ENCODE peak calls at places on chromosomes 4 and X, in four cellular contexts. K is right lobe of liver, E is bronchial epithelial cell, T is GM06990. L is an unnamed sample.

GRCh38 chr4:56979674-56980073 is 978 bp downstream of the POLR2B start:
- DNase-seq in E (peak), K (no peak), T (no peak), L (no peak)

GRCh38 chr4:67634741-67635140 is 66.2 kb downstream of the UBA6 start:
- DNase-seq in K (no peak), E (no peak), T (no peak), L (no peak)

GRCh38 chr4:138330531-138330930 is 88.4 kb upstream of the SLC7A11 start:
- DNase-seq in T (no peak), E (no peak), K (no peak), L (no peak)

GRCh38 chrX:78710146-78710545 is 37.4 kb upstream of the LPAR4 start:
- DNase-seq in K (no peak), T (peak), E (no peak), L (no peak)

GRCh38 chr4:5399790-5400421 is 308.5 kb downstream of the EVC2 start:
- DNase-seq in K (no peak), T (no peak), E (peak), L (no peak)

GRCh38 chr4:43776371-43776770 is 672.2 kb downstream of the KCTD8 start:
- DNase-seq in K (no peak), E (peak), T (peak), L (no peak)

GRCh38 chrX:56783450-56783831 is 54.4 kb downstream of the NBDY start:
- DNase-seq in E (no peak), T (peak), K (peak), L (no peak)

GRCh38 chrX:47179221-47179927 is 14.3 kb upstream of the UBA1 start:
- DNase-seq in E (peak), T (no peak), K (peak), L (no peak)

GRCh38 chr4:123922847-123923246 is 526.3 kb downstream of the SPRY1 start:
- DNase-seq in K (no peak), T (no peak), E (peak), L (no peak)

GRCh38 chr4:144732584-144733130 is 86.7 kb downstream of the HHIP start:
- DNase-seq in T (no peak), K (no peak), E (peak), L (no peak)

GRCh38 chrX:65127804-65128203 is 151.6 kb upstream of the ZC4H2 start:
- DNase-seq in K (no peak), T (no peak), E (no peak), L (no peak)

GRCh38 chr4:110188113-110188512 is 10.3 kb downstream of the ELOVL6 start:
- DNase-seq in E (no peak), T (no peak), K (no peak), L (no peak)

GRCh38 chrX:8815460-8816065 is 14.4 kb upstream of the FAM9A start:
- DNase-seq in T (no peak), K (no peak), E (peak), L (peak)

GRCh38 chrX:77668391-77669237 is 117.4 kb downstream of the ATRX start:
- DNase-seq in T (no peak), K (no peak), E (peak), L (peak)

GRCh38 chr4:78560296-78560963 is 8.9 kb downstream of the ANXA3 start:
- DNase-seq in T (no peak), K (no peak), E (peak), L (no peak)

GRCh38 chr4:99078931-99079624 is 9.5 kb downstream of the ADH5 start:
- DNase-seq in E (no peak), K (no peak), T (no peak), L (no peak)

GRCh38 chrX:112612558-112612957 is 67.2 kb downstream of the LHFPL1 start:
- DNase-seq in K (no peak), T (no peak), E (no peak), L (no peak)

GRCh38 chr4:145554691-145555090 is 64.5 kb upstream of the MMAA start:
- DNase-seq in E (no peak), T (no peak), K (no peak), L (no peak)

GRCh38 chrX:119539872-119540271 is 25.3 kb downstream of the STEEP1 start:
- DNase-seq in T (no peak), E (no peak), K (no peak), L (no peak)

GRCh38 chr4:155629831-155630425 is 36.7 kb upstream of the GUCY1A1 start:
- DNase-seq in T (no peak), E (no peak), K (no peak), L (no peak)
- H3K4me3 ChIP-seq in T (no peak), E (no peak), K (no peak), L (no peak)

DNA sequence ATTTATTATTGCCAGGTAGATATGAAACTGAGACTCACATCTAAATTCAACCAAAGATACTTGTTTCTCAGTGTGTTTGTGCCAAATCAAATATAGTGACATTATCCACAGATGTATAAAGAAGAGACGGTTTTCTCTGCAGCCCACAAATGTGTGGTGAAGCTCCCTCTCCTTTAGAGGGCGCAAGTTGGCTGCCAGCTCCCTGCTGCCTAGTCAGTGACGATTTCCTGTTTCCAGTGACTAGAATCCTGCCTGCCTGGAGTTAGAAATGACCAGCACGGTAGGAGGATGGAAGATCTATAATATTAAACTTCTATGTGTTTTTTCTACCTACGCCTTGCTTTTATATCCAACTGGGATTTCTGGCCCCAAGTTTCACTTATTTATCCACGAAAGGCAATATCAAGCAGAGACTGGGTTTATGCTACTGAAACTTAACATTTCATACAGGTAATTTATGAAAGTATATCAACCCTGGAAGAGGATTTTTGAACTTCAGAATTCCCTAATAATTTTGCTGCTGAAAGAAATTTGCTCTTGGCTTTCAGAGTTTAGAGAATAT is 1793.7 kb upstream of the TENM3 start:
- DNase-seq in T (no peak), K (no peak), E (peak), L (no peak)
- TF ChIP-seq CTCF in T (peak), K (peak), E (no peak), L (no peak)

DNA sequence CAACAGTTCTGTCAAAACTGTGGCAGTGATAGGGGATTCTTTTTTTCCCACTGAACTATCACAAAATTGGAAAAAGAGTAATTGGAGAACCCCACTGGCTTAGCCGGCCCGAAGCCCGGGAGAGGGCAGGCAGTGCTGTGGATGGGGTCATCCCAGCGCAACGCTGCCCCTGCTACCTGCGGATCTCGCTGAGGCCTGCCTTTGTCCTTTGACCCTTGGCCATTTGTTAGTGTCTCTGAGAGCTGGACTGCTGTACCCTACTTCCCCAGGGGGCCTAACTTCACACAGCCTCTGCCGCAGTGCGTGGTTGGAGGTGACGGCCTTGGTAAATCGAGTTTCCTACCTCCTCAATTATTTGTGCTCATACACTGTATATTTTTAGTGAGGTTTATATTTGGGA is 43.0 kb upstream of the MSANTD1 start:
- DNase-seq in T (no peak), K (peak), E (no peak), L (no peak)
- H3K4me3 ChIP-seq in T (no peak), K (no peak), E (no peak), L (no peak)

GRCh38 chr4:136805582-136805981 is 726.7 kb downstream of the PCDH18 start:
- DNase-seq in E (no peak), K (no peak), T (no peak), L (no peak)

GRCh38 chr4:136803430-136803829 is 728.9 kb downstream of the PCDH18 start:
- DNase-seq in E (no peak), K (no peak), T (no peak), L (no peak)
- TF ChIP-seq CTCF in E (no peak), K (no peak), T (no peak), L (no peak)

GRCh38 chrX:6184900-6185515 is 43.7 kb downstream of the NLGN4X start:
- DNase-seq in K (no peak), T (no peak), E (peak), L (no peak)

DNA sequence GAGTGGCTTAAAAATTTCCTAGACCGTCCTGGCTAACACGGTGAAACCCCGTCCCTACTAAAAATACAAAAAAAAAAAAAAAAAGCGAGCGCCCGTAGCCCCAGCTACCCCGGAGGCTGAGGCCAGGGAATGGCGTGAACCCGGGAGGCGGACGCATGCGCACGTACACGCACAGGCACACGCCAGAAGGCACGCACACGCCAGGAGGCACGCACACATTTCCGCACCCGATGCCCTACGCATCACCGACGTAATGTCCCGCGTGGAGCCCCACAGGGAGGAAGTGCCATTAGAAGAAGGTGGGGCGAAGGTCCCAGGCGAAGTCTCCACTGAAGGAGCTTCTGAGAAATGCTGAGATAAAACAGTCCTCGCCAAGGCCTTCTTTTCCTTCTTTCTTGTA is 41.4 kb downstream of the NLGN4X start:
- DNase-seq in T (no peak), K (no peak), E (no peak), L (no peak)
- H3K4me3 ChIP-seq in T (no peak), K (no peak), E (no peak), L (no peak)

DNA sequence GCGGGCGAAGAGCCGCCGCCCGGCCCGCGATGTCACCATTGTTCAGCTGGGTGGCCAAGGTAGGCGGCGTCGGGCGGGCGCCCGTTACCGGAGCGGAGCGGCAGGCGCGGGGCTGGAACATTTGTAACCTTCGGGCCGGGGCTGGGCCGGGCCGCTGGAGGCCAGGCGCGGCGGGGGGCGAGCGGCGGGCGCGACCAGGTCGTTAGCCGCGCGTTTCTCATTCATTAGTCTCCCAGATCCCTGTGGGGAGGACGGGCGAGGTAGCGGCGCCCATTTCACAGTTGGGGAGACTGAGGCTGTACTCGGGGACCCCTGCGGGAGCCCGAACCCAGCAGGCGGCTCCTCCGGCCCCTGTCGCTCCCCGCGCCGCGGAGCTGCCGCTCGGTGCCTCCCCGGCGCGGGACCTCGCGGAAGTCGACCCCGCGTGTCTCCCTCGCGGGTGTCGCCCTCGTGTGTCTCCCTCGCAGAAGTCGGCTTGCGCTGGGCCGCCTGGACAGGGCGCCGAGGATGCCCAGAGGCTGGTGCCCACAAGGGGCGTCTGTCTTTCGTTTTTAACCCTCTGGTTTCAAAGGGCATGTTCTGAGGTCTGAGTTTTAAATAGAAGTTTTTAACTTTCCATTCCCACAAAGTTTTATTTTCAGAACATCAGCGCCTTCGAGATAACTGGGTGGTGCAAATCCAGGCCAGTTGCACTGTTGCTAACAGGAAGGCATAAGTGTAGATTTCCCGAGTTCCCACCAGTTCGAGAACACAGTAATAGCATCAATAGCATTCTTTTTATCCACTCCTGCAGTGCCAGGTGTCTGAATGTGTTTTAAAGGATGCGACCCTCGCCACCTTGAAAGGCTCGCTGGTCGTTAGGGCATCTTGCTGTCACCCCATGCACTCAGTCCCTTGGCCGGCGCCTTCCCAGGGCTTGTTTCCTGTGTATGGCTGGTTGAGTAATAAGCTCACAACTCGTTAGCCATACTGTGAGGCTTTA is 17.6 kb downstream of the PTTG2 start:
- DNase-seq in E (peak), T (peak), K (peak), L (no peak)
- TF ChIP-seq CTCF in E (peak), T (peak), K (peak), L (peak)

DNA sequence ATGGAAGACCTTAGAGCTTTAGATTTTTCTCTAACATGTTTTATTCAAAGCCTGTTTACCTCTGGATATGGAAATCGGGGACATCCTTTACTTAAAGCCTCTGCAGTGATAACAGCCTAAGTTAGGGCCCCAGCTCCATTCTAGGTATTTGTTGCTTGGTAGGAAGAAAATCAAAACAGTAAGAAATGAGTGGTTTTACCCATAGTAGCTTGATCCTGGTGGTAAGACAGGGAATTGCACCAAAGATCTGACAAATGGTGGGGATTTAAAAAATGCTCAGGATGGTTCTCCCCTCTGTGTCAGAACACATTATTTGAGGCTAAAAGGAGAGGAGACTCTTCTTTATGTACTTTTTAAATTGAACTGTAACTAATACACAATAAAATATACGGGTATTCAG is 52.4 kb downstream of the AFF2 start:
- DNase-seq in K (no peak), T (no peak), E (no peak), L (no peak)
- H3K4me3 ChIP-seq in K (no peak), T (no peak), E (no peak), L (no peak)

GRCh38 chrX:16474511-16474910 is 175.4 kb upstream of the S100G start:
- DNase-seq in E (no peak), T (no peak), K (no peak), L (no peak)

GRCh38 chrX:16465081-16465876 is 184.7 kb upstream of the S100G start:
- DNase-seq in E (peak), T (no peak), K (no peak), L (no peak)

GRCh38 chrX:16472345-16472744 is 177.6 kb upstream of the S100G start:
- DNase-seq in E (no peak), T (no peak), K (no peak), L (no peak)

GRCh38 chrX:16466640-16467432 is 183.1 kb upstream of the S100G start:
- DNase-seq in E (peak), T (no peak), K (no peak), L (no peak)

GRCh38 chrX:16469870-16470269 is 180.1 kb upstream of the S100G start:
- DNase-seq in T (no peak), E (no peak), K (no peak), L (no peak)
- TF ChIP-seq CTCF in T (peak), E (no peak), K (no peak), L (peak)

GRCh38 chr4:113757486-113757885 is 4.1 kb downstream of the CAMK2D start:
- DNase-seq in K (no peak), T (no peak), E (no peak), L (no peak)
- H3K4me3 ChIP-seq in K (no peak), T (no peak), E (no peak), L (no peak)

GRCh38 chr4:63717384-63717783 is 691.9 kb downstream of the TECRL start:
- DNase-seq in T (no peak), K (no peak), E (peak), L (no peak)
- TF ChIP-seq CTCF in T (no peak), K (no peak), E (no peak), L (no peak)